ENCODE peak calls at places on chromosomes 3 and 15, in seven cellular contexts. L is HTR-8/SVneo; K is CD8-positive, alpha-beta memory T cell; O is NCI-H460; B is foreskin fibroblast; E is activated gamma-delta T cell treated with Interleukin-2 at 50 U/mL for 16 hours; Q is activated CD8-positive, alpha-beta memory T cell treated with anti-CD3 and anti-CD28 coated beads for 4 hours. R is an unnamed sample.
A peak's percentile ranks its signal among the peaks of the same experiment; 100 is the strongest.

GRCh38 chr15:72285927-72286516 is 13.7 kb upstream of the PARP6 start:
- DNase-seq in L (peak; percentile 68), K (peak; percentile 29), O (peak; percentile 52), B (no peak), E (peak; percentile 47), Q (peak; percentile 15), R (peak; percentile 60)

GRCh38 chr3:152910211-152910610 is 75.3 kb downstream of the P2RY1 start:
- DNase-seq in L (no peak), K (no peak), O (no peak), B (no peak), E (no peak), Q (no peak), R (no peak)

GRCh38 chr15:71334434-71334833 is 219.2 kb downstream of the THSD4 start:
- DNase-seq in L (no peak), K (no peak), O (no peak), B (no peak), E (no peak), Q (no peak), R (no peak)

GRCh38 chr15:57610130-57610529 is 18.4 kb downstream of the MYZAP start:
- DNase-seq in L (peak; percentile 46), K (no peak), O (no peak), B (peak; percentile 64), E (no peak), Q (no peak), R (no peak)

GRCh38 chr3:101542952-101543351 is 18.7 kb upstream of the TRMT10C start:
- DNase-seq in L (no peak), K (peak; percentile 17), O (no peak), B (no peak), E (no peak), Q (no peak), R (no peak)

GRCh38 chr3:138078901-138079344 is 36.5 kb downstream of the DZIP1L start:
- DNase-seq in L (peak; percentile 44), K (no peak), O (no peak), B (peak; percentile 96), E (no peak), Q (no peak), R (no peak)

GRCh38 chr3:101677436-101678286 is 729 bp upstream of the ZBTB11 start:
- DNase-seq in L (no peak), K (no peak), O (no peak), B (no peak), E (no peak), Q (no peak), R (peak; percentile 51)

GRCh38 chr3:30625541-30626438 is 19.4 kb downstream of the TGFBR2 start:
- DNase-seq in L (no peak), K (no peak), O (no peak), B (peak; percentile 56), E (no peak), Q (no peak), R (no peak)

GRCh38 chr3:110015231-110015963 is 678.1 kb upstream of the DPPA4 start:
- DNase-seq in L (no peak), K (no peak), O (no peak), B (no peak), E (no peak), Q (no peak), R (no peak)

GRCh38 chr3:176160997-176161396 is 1036.3 kb downstream of the TBL1XR1 start:
- DNase-seq in L (no peak), K (no peak), O (no peak), B (no peak), E (no peak), Q (no peak), R (no peak)

GRCh38 chr15:40064231-40064894 is 25.4 kb upstream of the SRP14 start:
- DNase-seq in L (peak; percentile 41), K (no peak), O (peak; percentile 62), B (peak; percentile 49), E (no peak), Q (no peak), R (no peak)

GRCh38 chr15:25763206-25763880 is 99.8 kb downstream of the ATP10A start:
- DNase-seq in L (no peak), K (no peak), O (no peak), B (no peak), E (no peak), Q (no peak), R (no peak)

GRCh38 chr15:78850926-78851600 is 21.6 kb upstream of the MORF4L1 start:
- DNase-seq in L (no peak), K (no peak), O (no peak), B (no peak), E (no peak), Q (no peak), R (no peak)

GRCh38 chr3:46285931-46286330 is 43.7 kb downstream of the CCR3 start:
- DNase-seq in L (no peak), K (no peak), O (no peak), B (no peak), E (no peak), Q (no peak), R (no peak)

GRCh38 chr3:66302288-66302687 is 81.5 kb downstream of the SLC25A26 start:
- DNase-seq in L (no peak), K (peak; percentile 83), O (no peak), B (no peak), E (peak; percentile 48), Q (no peak), R (peak; percentile 37)

GRCh38 chr3:129162729-129163579 is 2.1 kb upstream of the ISY1 start:
- DNase-seq in L (no peak), K (no peak), O (no peak), B (no peak), E (no peak), Q (no peak), R (no peak)

GRCh38 chr3:189572249-189572648 is 58.9 kb upstream of the TP63 start:
- DNase-seq in L (no peak), K (no peak), O (no peak), B (no peak), E (no peak), Q (no peak), R (no peak)

GRCh38 chr15:60384052-60384451 is 13.7 kb downstream of the ANXA2 start:
- DNase-seq in L (no peak), K (no peak), O (no peak), B (no peak), E (no peak), Q (no peak), R (no peak)

GRCh38 chr15:32818758-32819405 is 101.1 kb downstream of the GREM1 start:
- DNase-seq in L (peak; percentile 63), K (no peak), O (no peak), B (no peak), E (no peak), Q (no peak), R (no peak)

GRCh38 chr15:100893964-100894295 is 14.3 kb downstream of the ALDH1A3 start:
- DNase-seq in L (no peak), K (no peak), O (no peak), B (no peak), E (no peak), Q (no peak), R (no peak)

GRCh38 chr3:125125822-125126245 is 70.0 kb upstream of the HEG1 start:
- DNase-seq in L (peak; percentile 83), K (no peak), O (no peak), B (peak; percentile 78), E (no peak), Q (no peak), R (no peak)

GRCh38 chr15:71048913-71049675 is 66.2 kb upstream of the THSD4 start:
- DNase-seq in L (peak; percentile 69), K (no peak), O (no peak), B (peak; percentile 88), E (no peak), Q (no peak), R (no peak)

GRCh38 chr3:138781012-138781470 is 53.7 kb downstream of the PIK3CB start:
- DNase-seq in L (no peak), K (peak; percentile 83), O (no peak), B (no peak), E (peak; percentile 57), Q (peak; percentile 1), R (peak; percentile 29)

GRCh38 chr3:159031280-159031679 is 229.4 kb downstream of the MFSD1 start:
- DNase-seq in L (no peak), K (no peak), O (no peak), B (no peak), E (no peak), Q (no peak), R (no peak)

GRCh38 chr15:26438316-26438715 is 334.6 kb downstream of the GABRB3 start:
- DNase-seq in L (no peak), K (no peak), O (no peak), B (no peak), E (no peak), Q (no peak), R (no peak)

GRCh38 chr3:112018712-112019111 is 15.8 kb upstream of the TMPRSS7 start:
- DNase-seq in L (no peak), K (no peak), O (no peak), B (no peak), E (no peak), Q (no peak), R (no peak)

GRCh38 chr15:80105193-80105984 is 45.9 kb downstream of the ZFAND6 start:
- DNase-seq in L (peak; percentile 7), K (no peak), O (no peak), B (peak; percentile 15), E (no peak), Q (no peak), R (no peak)

GRCh38 chr15:56734013-56734625 is 810 bp upstream of the ZNF280D start:
- DNase-seq in L (no peak), K (no peak), O (no peak), B (no peak), E (no peak), Q (no peak), R (no peak)